ENCODE peak calls at places on chromosomes 16 and 17, in ten cellular contexts. One of them, this sample, is unnamed.

GRCh38 chr16:46986896-46987295 is 13.4 kb upstream of the DNAJA2 start:
- DNase-seq in cardiac muscle cell: no peak
- DNase-seq in small intestine: no peak
- DNase-seq in spleen: no peak
- DNase-seq in heart left ventricle: no peak
- DNase-seq in GM23338: no peak
- DNase-seq in DND-41: no peak
- DNase-seq in CD8-positive, alpha-beta memory T cell: no peak
- DNase-seq in ovary: no peak
- DNase-seq in left lung: no peak
- DNase-seq in this sample: no peak

GRCh38 chr17:49365667-49366066 is 3.6 kb upstream of the ZNF652 start:
- DNase-seq in CD8-positive, alpha-beta memory T cell: peak; percentile 19
- DNase-seq in small intestine: peak; percentile 23
- DNase-seq in DND-41: peak; percentile 50
- DNase-seq in left lung: no peak
- DNase-seq in GM23338: peak; percentile 68
- DNase-seq in heart left ventricle: no peak
- DNase-seq in cardiac muscle cell: peak; percentile 8
- DNase-seq in ovary: no peak
- DNase-seq in spleen: no peak
- DNase-seq in this sample: no peak

GRCh38 chr16:65038125-65038524 is 83.7 kb downstream of the CDH11 start:
- DNase-seq in CD8-positive, alpha-beta memory T cell: no peak
- DNase-seq in GM23338: no peak
- DNase-seq in spleen: no peak
- DNase-seq in DND-41: no peak
- DNase-seq in ovary: no peak
- DNase-seq in heart left ventricle: no peak
- DNase-seq in cardiac muscle cell: no peak
- DNase-seq in small intestine: no peak
- DNase-seq in left lung: no peak
- DNase-seq in this sample: no peak

GRCh38 chr17:34199932-34200534 is 55.1 kb upstream of the CCL2 start:
- DNase-seq in spleen: peak; percentile 72
- DNase-seq in heart left ventricle: peak; percentile 76
- DNase-seq in GM23338: peak; percentile 92
- DNase-seq in cardiac muscle cell: peak; percentile 88
- DNase-seq in ovary: peak; percentile 52
- DNase-seq in DND-41: peak; percentile 84
- DNase-seq in small intestine: peak; percentile 76
- DNase-seq in CD8-positive, alpha-beta memory T cell: peak; percentile 46
- DNase-seq in left lung: no peak
- DNase-seq in this sample: peak; percentile 14

GRCh38 chr17:11290814-11291213 is 49.8 kb downstream of the SHISA6 start:
- DNase-seq in small intestine: no peak
- DNase-seq in left lung: no peak
- DNase-seq in DND-41: no peak
- DNase-seq in GM23338: no peak
- DNase-seq in CD8-positive, alpha-beta memory T cell: no peak
- DNase-seq in heart left ventricle: no peak
- DNase-seq in ovary: no peak
- DNase-seq in cardiac muscle cell: no peak
- DNase-seq in spleen: no peak
- DNase-seq in this sample: no peak

GRCh38 chr16:50040028-50040427 is 15.0 kb downstream of the CNEP1R1 start:
- DNase-seq in DND-41: no peak
- DNase-seq in left lung: no peak
- DNase-seq in heart left ventricle: no peak
- DNase-seq in small intestine: no peak
- DNase-seq in spleen: no peak
- DNase-seq in GM23338: peak; percentile 13
- DNase-seq in ovary: no peak
- DNase-seq in CD8-positive, alpha-beta memory T cell: no peak
- DNase-seq in cardiac muscle cell: no peak
- DNase-seq in this sample: no peak

GRCh38 chr17:55536205-55536604 is 25.0 kb upstream of the SMIM36 start:
- DNase-seq in DND-41: no peak
- DNase-seq in small intestine: no peak
- DNase-seq in heart left ventricle: no peak
- DNase-seq in ovary: no peak
- DNase-seq in cardiac muscle cell: no peak
- DNase-seq in GM23338: no peak
- DNase-seq in left lung: no peak
- DNase-seq in CD8-positive, alpha-beta memory T cell: no peak
- DNase-seq in spleen: no peak
- DNase-seq in this sample: no peak

GRCh38 chr16:20385844-20386832 is 18.4 kb downstream of the PDILT start:
- DNase-seq in DND-41: peak; percentile 54
- DNase-seq in left lung: no peak
- DNase-seq in spleen: peak; percentile 82
- DNase-seq in heart left ventricle: peak; percentile 37
- DNase-seq in GM23338: peak; percentile 81
- DNase-seq in small intestine: peak; percentile 55
- DNase-seq in CD8-positive, alpha-beta memory T cell: peak; percentile 30
- DNase-seq in ovary: peak; percentile 48
- DNase-seq in cardiac muscle cell: peak; percentile 69
- DNase-seq in this sample: no peak

GRCh38 chr17:63249256-63250006 is 196.7 kb downstream of the CYB561 start:
- DNase-seq in small intestine: no peak
- DNase-seq in left lung: no peak
- DNase-seq in DND-41: no peak
- DNase-seq in CD8-positive, alpha-beta memory T cell: no peak
- DNase-seq in GM23338: peak; percentile 1
- DNase-seq in cardiac muscle cell: no peak
- DNase-seq in spleen: no peak
- DNase-seq in heart left ventricle: no peak
- DNase-seq in ovary: no peak
- DNase-seq in this sample: no peak

GRCh38 chr16:19601083-19601976 is 45.8 kb downstream of the VPS35L start:
- DNase-seq in GM23338: peak; percentile 75
- DNase-seq in small intestine: peak; percentile 27
- DNase-seq in ovary: peak; percentile 37
- DNase-seq in heart left ventricle: no peak
- DNase-seq in spleen: no peak
- DNase-seq in cardiac muscle cell: peak; percentile 43
- DNase-seq in DND-41: peak; percentile 46
- DNase-seq in left lung: no peak
- DNase-seq in CD8-positive, alpha-beta memory T cell: no peak
- DNase-seq in this sample: no peak

GRCh38 chr17:28703552-28704218 is 8.0 kb downstream of the PROCA1 start:
- DNase-seq in GM23338: no peak
- DNase-seq in spleen: no peak
- DNase-seq in left lung: no peak
- DNase-seq in ovary: no peak
- DNase-seq in cardiac muscle cell: no peak
- DNase-seq in DND-41: no peak
- DNase-seq in heart left ventricle: no peak
- DNase-seq in CD8-positive, alpha-beta memory T cell: no peak
- DNase-seq in small intestine: no peak
- DNase-seq in this sample: no peak

GRCh38 chr16:25478476-25478875 is 213.3 kb upstream of the HS3ST4 start:
- DNase-seq in cardiac muscle cell: no peak
- DNase-seq in GM23338: no peak
- DNase-seq in CD8-positive, alpha-beta memory T cell: no peak
- DNase-seq in spleen: no peak
- DNase-seq in left lung: no peak
- DNase-seq in small intestine: no peak
- DNase-seq in heart left ventricle: no peak
- DNase-seq in ovary: no peak
- DNase-seq in DND-41: no peak
- DNase-seq in this sample: no peak

GRCh38 chr16:30053376-30054015 is 12.1 kb upstream of the ALDOA start:
- DNase-seq in CD8-positive, alpha-beta memory T cell: no peak
- DNase-seq in ovary: no peak
- DNase-seq in spleen: no peak
- DNase-seq in cardiac muscle cell: no peak
- DNase-seq in small intestine: no peak
- DNase-seq in left lung: no peak
- DNase-seq in heart left ventricle: no peak
- DNase-seq in GM23338: no peak
- DNase-seq in DND-41: no peak
- DNase-seq in this sample: no peak

GRCh38 chr17:55641559-55642160 is 81.0 kb downstream of the TMEM100 start:
- DNase-seq in DND-41: peak; percentile 49
- DNase-seq in GM23338: peak; percentile 76
- DNase-seq in CD8-positive, alpha-beta memory T cell: no peak
- DNase-seq in ovary: peak; percentile 83
- DNase-seq in cardiac muscle cell: peak; percentile 88
- DNase-seq in left lung: no peak
- DNase-seq in small intestine: peak; percentile 35
- DNase-seq in heart left ventricle: peak; percentile 63
- DNase-seq in spleen: peak; percentile 77
- DNase-seq in this sample: no peak

DNA sequence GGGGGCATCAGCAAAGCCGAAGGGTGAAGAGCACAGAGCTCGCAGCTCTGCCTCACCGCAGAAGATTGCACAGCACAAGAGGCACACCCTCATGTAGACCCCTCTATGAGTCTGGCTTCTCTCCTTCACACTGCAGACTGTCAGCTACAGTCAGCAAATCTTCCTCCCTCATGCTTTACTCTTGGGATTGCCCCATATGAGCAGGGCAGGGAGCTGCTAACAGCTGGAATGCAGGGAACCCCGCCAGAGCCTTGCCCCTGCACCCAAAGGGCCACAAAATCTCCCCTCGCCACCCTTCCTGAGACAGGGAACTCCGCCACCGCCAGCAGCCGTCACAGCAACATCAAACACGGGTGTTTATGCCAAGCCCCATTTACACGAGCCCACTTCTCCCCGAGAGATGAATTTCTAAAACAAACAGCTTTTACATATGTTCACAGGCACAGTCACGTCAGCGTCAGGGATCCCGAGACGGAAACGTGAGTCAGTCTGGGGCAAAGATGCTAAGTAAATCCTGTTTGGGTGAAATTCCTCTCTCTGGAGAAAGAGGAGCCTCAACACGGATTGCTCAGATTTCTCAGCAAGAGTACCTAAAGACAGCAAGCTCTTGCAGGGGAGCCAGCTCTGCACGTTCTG is 121.8 kb downstream of the CDYL2 start:
- DNase-seq in small intestine: no peak
- DNase-seq in CD8-positive, alpha-beta memory T cell: no peak
- DNase-seq in DND-41: no peak
- DNase-seq in cardiac muscle cell: no peak
- DNase-seq in heart left ventricle: no peak
- DNase-seq in left lung: no peak
- DNase-seq in GM23338: no peak
- DNase-seq in spleen: no peak
- DNase-seq in ovary: no peak
- DNase-seq in this sample: no peak
- H3K4me3 ChIP-seq in small intestine: no peak overlapping the region
- H3K4me3 ChIP-seq in CD8-positive, alpha-beta memory T cell: no peak overlapping the region
- H3K4me3 ChIP-seq in DND-41: no peak overlapping the region
- H3K4me3 ChIP-seq in cardiac muscle cell: no peak overlapping the region
- H3K4me3 ChIP-seq in heart left ventricle: no peak overlapping the region
- H3K4me3 ChIP-seq in left lung: no peak overlapping the region
- H3K4me3 ChIP-seq in GM23338: no peak overlapping the region
- H3K4me3 ChIP-seq in spleen: no peak overlapping the region
- H3K4me3 ChIP-seq in ovary: no peak overlapping the region
- H3K4me3 ChIP-seq in this sample: no peak overlapping the region

GRCh38 chr16:75340715-75341500 is 89.5 kb upstream of the BCAR1 start:
- DNase-seq in DND-41: no peak
- DNase-seq in heart left ventricle: no peak
- DNase-seq in GM23338: peak; percentile 35
- DNase-seq in small intestine: no peak
- DNase-seq in spleen: no peak
- DNase-seq in cardiac muscle cell: peak; percentile 35
- DNase-seq in left lung: no peak
- DNase-seq in ovary: no peak
- DNase-seq in CD8-positive, alpha-beta memory T cell: no peak
- DNase-seq in this sample: no peak
- H3K27ac ChIP-seq in DND-41: no peak overlapping the region
- H3K27ac ChIP-seq in heart left ventricle: peak overlapping the region; percentile 1
- H3K27ac ChIP-seq in GM23338: peak overlapping the region; percentile 33
- H3K27ac ChIP-seq in small intestine: no peak overlapping the region
- H3K27ac ChIP-seq in spleen: peak overlapping the region; percentile 29
- H3K27ac ChIP-seq in cardiac muscle cell: peak overlapping the region; percentile 92
- H3K27ac ChIP-seq in left lung: no peak overlapping the region
- H3K27ac ChIP-seq in ovary: no peak overlapping the region
- H3K27ac ChIP-seq in CD8-positive, alpha-beta memory T cell: no peak overlapping the region
- H3K27ac ChIP-seq in this sample: peak overlapping the region; percentile 49

DNA sequence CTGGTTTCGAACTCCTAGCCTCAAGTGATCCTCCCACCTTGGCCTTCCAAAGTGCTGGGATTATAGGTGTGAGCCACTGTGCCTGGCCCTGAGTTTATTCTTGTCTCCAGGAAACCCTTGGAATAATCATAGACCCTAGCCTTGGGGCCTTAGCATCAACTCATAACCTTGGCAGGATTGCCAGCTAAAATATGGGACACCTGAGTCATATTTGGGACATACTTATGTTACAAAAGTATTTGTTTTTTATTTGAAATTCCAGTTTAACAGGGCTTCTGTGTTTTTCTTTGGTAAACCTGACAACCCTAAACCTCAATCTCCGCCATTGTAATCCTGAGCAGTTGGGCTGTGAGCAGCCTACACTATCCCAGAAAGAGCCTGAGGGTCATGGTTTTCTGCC is 28.6 kb upstream of the TNS4 start:
- DNase-seq in ovary: no peak
- DNase-seq in spleen: peak; percentile 6
- DNase-seq in small intestine: no peak
- DNase-seq in cardiac muscle cell: no peak
- DNase-seq in heart left ventricle: no peak
- DNase-seq in CD8-positive, alpha-beta memory T cell: no peak
- DNase-seq in left lung: no peak
- DNase-seq in DND-41: no peak
- DNase-seq in GM23338: no peak
- DNase-seq in this sample: no peak
- H3K4me1 ChIP-seq in ovary: peaks cover 8% of the 10 kb centered on the region
- H3K4me1 ChIP-seq in spleen: peaks cover 44% of the 10 kb centered on the region
- H3K4me1 ChIP-seq in small intestine: no peaks in the 10 kb centered on the region
- H3K4me1 ChIP-seq in cardiac muscle cell: peaks cover 11% of the 10 kb centered on the region
- H3K4me1 ChIP-seq in heart left ventricle: no peaks in the 10 kb centered on the region
- H3K4me1 ChIP-seq in CD8-positive, alpha-beta memory T cell: peaks cover 68% of the 10 kb centered on the region
- H3K4me1 ChIP-seq in left lung: peaks cover 14% of the 10 kb centered on the region
- H3K4me1 ChIP-seq in DND-41: peaks cover 44% of the 10 kb centered on the region
- H3K4me1 ChIP-seq in GM23338: peaks cover 4% of the 10 kb centered on the region
- H3K4me1 ChIP-seq in this sample: peaks cover 4% of the 10 kb centered on the region

DNA sequence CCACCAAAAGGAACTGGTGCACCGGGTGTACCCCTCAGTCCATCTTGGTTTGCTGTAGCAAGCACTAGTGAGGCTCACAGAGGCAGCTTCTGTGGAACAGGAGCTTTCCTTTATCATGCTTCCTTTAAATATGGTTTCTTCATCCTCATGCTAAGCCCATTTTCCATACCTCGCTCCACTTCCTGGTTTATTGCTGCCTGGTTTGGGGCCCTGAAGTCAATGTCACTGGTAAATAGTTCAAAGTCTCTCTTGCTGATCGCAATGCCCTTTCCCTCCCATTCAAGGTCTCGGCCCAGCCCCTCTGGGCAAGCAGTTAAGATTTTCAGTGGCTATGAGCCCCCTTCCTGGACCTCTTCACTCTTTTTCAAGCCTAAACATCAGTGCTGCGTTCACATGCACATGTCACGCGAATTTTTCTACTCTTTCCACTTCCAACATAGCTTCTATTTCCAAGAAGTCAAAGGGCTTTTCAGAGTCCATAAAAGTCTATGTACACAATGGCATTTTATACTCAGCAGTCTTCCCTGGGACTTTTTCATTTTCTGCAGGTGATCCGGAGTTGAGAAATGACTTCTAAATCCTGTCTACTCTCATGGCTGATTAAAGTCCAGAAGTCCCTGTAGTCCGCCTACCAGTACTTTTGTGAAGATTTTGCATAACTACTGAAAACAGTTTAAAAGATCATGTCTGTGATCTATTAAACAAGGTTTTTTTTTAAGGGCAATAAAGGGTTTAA is 323.8 kb upstream of the ZFHX3 start:
- DNase-seq in heart left ventricle: no peak
- DNase-seq in DND-41: no peak
- DNase-seq in spleen: no peak
- DNase-seq in small intestine: peak; percentile 40
- DNase-seq in GM23338: no peak
- DNase-seq in left lung: no peak
- DNase-seq in cardiac muscle cell: no peak
- DNase-seq in CD8-positive, alpha-beta memory T cell: no peak
- DNase-seq in ovary: no peak
- DNase-seq in this sample: no peak
- H3K4me3 ChIP-seq in heart left ventricle: no peak overlapping the region
- H3K4me3 ChIP-seq in DND-41: no peak overlapping the region
- H3K4me3 ChIP-seq in spleen: no peak overlapping the region
- H3K4me3 ChIP-seq in small intestine: no peak overlapping the region
- H3K4me3 ChIP-seq in GM23338: no peak overlapping the region
- H3K4me3 ChIP-seq in left lung: no peak overlapping the region
- H3K4me3 ChIP-seq in cardiac muscle cell: no peak overlapping the region
- H3K4me3 ChIP-seq in CD8-positive, alpha-beta memory T cell: no peak overlapping the region
- H3K4me3 ChIP-seq in ovary: no peak overlapping the region
- H3K4me3 ChIP-seq in this sample: no peak overlapping the region